ENCODE peak calls at places on chromosomes 4 and X, in ten cellular contexts. L, H, M, R, Q, N, J, I, A and T are unnamed samples.
A peak's percentile ranks its signal among the peaks of the same experiment; 100 is the strongest.

GRCh38 chr4:16717266-16717970 is 181.0 kb downstream of the LDB2 start:
- DNase-seq in L (no peak), H (no peak), M (no peak), R (no peak), Q (no peak), N (no peak), J (no peak), I (no peak), A (no peak), T (no peak)

GRCh38 chrX:119698835-119699234 is 5.9 kb upstream of the SEPTIN6 start:
- DNase-seq in L (peak; percentile 64), H (no peak), M (no peak), R (no peak), Q (no peak), N (peak; percentile 66), J (peak; percentile 63), I (peak; percentile 69), A (peak; percentile 82), T (no peak)

GRCh38 chrX:21947671-21948070 is 7.2 kb downstream of the SMS start:
- DNase-seq in L (no peak), H (no peak), M (no peak), R (no peak), Q (no peak), N (no peak), J (no peak), I (peak; percentile 4), A (no peak), T (no peak)

GRCh38 chrX:45126158-45126557 is 74.5 kb downstream of the DIPK2B start:
- DNase-seq in L (peak; percentile 31), H (no peak), M (no peak), R (no peak), Q (no peak), N (no peak), J (no peak), I (no peak), A (no peak), T (no peak)

GRCh38 chr4:169220446-169220845 is 50.3 kb downstream of the SH3RF1 start:
- DNase-seq in L (no peak), H (no peak), M (no peak), R (no peak), Q (no peak), N (no peak), J (no peak), I (no peak), A (peak; percentile 22), T (no peak)

GRCh38 chrX:19839770-19840254 is 47.6 kb downstream of the SH3KBP1 start:
- DNase-seq in L (peak; percentile 77), H (no peak), M (no peak), R (no peak), Q (no peak), N (no peak), J (no peak), I (no peak), A (no peak), T (no peak)

GRCh38 chr4:113474017-113474416 is 287.5 kb downstream of the CAMK2D start:
- DNase-seq in L (no peak), H (no peak), M (no peak), R (no peak), Q (no peak), N (no peak), J (no peak), I (no peak), A (no peak), T (no peak)

GRCh38 chrX:13001961-13002671 is 27.2 kb downstream of the TMSB4X start:
- DNase-seq in L (peak; percentile 37), H (no peak), M (no peak), R (no peak), Q (no peak), N (no peak), J (no peak), I (no peak), A (no peak), T (no peak)

GRCh38 chr4:137956256-137956655 is 285.9 kb downstream of the SLC7A11 start:
- DNase-seq in L (no peak), H (no peak), M (no peak), R (no peak), Q (no peak), N (no peak), J (no peak), I (no peak), A (no peak), T (no peak)

GRCh38 chr4:53186714-53187358 is 179.0 kb downstream of the SCFD2 start:
- DNase-seq in L (no peak), H (no peak), M (no peak), R (no peak), Q (no peak), N (no peak), J (no peak), I (no peak), A (no peak), T (no peak)

DNA sequence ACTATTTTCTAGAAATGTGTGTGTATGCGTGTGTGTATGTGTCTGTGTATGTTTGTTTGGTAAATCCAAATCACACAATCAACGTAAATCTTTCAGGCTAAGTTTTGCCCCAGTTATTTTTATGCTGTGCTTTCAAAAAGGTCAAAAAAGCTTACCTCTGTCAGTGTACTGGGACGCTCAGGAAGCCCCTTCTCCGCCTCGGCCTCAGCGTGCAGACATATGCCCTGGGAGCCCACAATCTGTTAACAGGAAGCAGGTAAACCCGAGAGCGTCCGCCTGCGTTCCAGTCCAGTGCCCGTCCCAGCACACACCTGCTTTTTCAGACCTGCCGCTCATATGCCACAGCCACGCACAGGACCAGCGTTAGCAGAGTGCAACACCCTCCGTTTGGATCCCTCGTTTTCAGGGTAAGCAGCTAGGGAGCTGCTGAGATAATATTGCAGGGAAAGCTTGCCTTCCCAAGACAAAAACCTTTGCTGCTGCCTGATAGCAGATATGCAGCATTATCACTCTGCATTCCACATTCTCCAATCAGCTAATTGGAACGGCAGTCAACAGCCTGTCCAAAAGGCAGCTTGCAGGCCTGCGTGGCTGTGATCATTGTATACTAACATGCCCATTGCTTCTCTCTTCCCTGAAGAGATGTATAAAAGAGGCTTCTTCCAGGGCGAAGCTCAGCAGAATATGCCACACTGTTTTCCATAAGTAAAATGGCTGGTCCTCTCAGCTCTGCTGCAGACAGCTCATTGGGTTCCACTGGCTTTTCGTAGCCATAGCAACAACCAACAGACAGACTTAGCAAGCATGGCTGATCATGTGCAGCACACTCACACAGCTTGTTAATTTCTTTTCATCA is at the start of gene SORBS2:
- DNase-seq in L (no peak), H (no peak), M (no peak), R (peak; percentile 80), Q (no peak), N (no peak), J (peak; percentile 83), I (no peak), A (peak; percentile 69), T (no peak)
- H3K4me3 ChIP-seq in L (no peak within 1 kb of the TSS), H (no peak within 1 kb of the TSS), M (no peak within 1 kb of the TSS), R (peak within 1 kb of the TSS; percentile 19), Q (no peak within 1 kb of the TSS), N (no peak within 1 kb of the TSS), J (peak within 1 kb of the TSS; percentile 55), I (peak within 1 kb of the TSS; percentile 56), A (peak within 1 kb of the TSS; percentile 16), T (peak within 1 kb of the TSS; percentile 24)

DNA sequence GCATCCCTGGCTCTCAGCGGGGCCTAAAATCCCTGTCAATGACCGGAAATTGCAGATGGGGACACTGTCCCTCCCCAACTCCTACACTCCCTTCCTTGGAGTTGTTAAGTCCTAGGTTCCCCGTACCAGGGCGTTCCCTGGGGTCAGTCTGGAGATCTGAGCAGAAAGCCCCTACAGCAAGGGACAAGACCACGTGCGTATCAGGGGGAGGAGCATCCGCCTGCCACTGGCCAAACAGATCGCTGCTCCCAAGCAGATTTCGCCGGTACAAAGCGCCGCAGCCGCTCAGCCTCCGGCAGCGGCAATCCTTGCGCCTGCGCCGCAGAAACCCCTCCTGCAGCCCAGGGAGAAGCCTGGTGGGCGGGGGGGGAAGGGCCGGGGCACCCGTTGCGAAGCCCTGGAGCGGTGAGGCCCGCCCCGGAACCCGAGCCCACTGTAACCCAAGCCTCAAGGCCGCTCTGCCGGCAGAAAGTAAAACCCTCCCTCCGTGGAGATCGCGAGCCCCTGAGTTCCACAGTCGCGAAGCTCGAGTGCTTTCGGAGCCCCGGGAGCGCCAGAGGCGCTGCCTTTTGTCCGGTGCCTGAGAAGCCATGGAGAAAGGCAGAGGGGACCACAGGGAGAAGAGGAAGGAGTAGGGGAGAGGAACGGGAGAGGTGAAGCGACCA is 2.7 kb downstream of the CRMP1 start:
- DNase-seq in L (no peak), H (no peak), M (no peak), R (peak; percentile 50), Q (no peak), N (peak; percentile 96), J (peak; percentile 72), I (peak; percentile 96), A (peak; percentile 96), T (no peak)
- H3K4me3 ChIP-seq in L (no peak overlapping the region), H (no peak overlapping the region), M (no peak overlapping the region), R (no peak overlapping the region), Q (no peak overlapping the region), N (peak overlapping the region; percentile 58), J (peak overlapping the region; percentile 22), I (peak overlapping the region; percentile 78), A (peak overlapping the region; percentile 51), T (no peak overlapping the region)

DNA sequence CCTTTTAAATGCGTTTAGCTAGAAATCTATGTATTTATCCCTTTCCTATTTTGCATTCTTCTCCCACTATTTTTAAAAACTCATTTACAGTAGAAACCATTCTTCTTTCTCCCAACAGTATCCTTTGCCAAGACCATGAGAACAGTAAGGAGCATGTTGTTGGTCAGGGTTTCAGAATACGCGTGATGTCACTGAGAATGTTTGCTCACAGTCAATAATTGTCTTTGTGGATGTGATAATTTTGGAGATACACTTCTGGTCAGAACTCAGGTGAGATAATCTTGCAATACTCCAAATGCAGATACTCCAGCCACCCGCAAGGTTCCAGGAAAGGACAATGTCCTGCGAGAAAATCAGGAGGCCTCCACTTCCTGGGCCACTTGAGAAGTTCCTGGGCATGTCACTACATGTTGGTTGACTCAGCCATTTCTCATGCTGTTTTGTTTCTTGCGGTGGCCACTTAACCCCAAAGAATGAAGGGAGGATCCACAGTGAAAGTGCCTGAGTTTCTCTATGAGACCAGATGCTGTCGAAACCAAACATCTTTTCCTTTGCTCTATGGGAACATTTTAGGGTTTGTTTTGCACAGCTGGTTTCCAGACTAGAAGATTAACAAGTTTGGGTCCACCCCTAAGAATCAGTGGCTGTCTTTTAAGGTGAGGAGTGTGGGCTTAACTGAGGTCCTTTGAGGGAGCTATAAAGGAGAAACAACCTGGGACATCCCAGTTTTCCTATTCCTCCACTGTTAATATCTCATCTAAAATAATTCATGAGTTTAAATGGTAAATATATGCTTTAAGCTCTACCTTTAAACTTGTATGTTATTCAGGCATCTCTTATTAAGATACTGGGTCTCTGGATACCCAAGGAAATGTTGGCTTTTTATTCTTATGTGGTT is 116.0 kb downstream of the SOWAHB start:
- DNase-seq in L (peak; percentile 9), H (peak; percentile 72), M (peak; percentile 99), R (no peak), Q (no peak), N (no peak), J (no peak), I (peak; percentile 63), A (no peak), T (no peak)
- H3K4me3 ChIP-seq in L (no peak overlapping the region), H (no peak overlapping the region), M (no peak overlapping the region), R (no peak overlapping the region), Q (no peak overlapping the region), N (no peak overlapping the region), J (no peak overlapping the region), I (no peak overlapping the region), A (no peak overlapping the region), T (no peak overlapping the region)

DNA sequence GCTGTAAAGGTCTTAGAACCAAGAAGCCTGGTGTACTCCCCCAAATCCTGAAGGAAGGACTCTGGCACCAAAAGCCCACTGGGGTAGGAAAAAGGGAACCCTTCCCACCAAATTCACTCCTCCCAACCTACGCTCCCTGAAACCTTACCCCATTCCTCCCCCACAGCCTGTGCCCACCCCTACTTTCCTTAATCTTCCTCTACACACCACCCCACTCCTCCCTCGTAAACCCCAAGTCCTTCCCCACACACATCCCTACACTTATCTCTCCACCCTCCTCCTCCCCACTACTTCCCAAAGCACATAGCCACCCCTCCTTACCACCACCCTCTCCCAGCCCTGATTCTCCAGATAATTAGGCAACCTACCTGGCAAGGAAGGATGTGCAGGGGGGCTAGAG is 1.7 kb downstream of the ZMYM3 start:
- DNase-seq in L (no peak), H (no peak), M (no peak), R (no peak), Q (no peak), N (no peak), J (no peak), I (no peak), A (no peak), T (no peak)
- H3K4me3 ChIP-seq in L (peak overlapping the region; percentile 77), H (no peak overlapping the region), M (peak overlapping the region; percentile 70), R (no peak overlapping the region), Q (no peak overlapping the region), N (peak overlapping the region; percentile 69), J (peak overlapping the region; percentile 74), I (peak overlapping the region; percentile 83), A (peak overlapping the region; percentile 96), T (no peak overlapping the region)